ENCODE peak calls at places on chromosomes 16 and 17, in five cellular contexts. L is RWPE1, P is transverse colon, D is T1000, V is left lung. Y is an unnamed sample.
A peak's percentile ranks its signal among the peaks of the same experiment; 100 is the strongest.

GRCh38 chr16:28264656-28265055 is 27.7 kb upstream of the SBK1 start:
- DNase-seq in P (peak; percentile 44), V (no peak), D (no peak), L (peak; percentile 15), Y (peak; percentile 50)

GRCh38 chr16:82748026-82748425 is 121.3 kb downstream of the CDH13 start:
- DNase-seq in D (no peak), L (no peak), V (no peak), P (no peak), Y (no peak)

GRCh38 chr17:10051112-10051511 is 146.0 kb upstream of the RCVRN start:
- DNase-seq in V (no peak), L (no peak), D (peak; percentile 23), P (no peak), Y (peak; percentile 47)

GRCh38 chr17:11553135-11553534 is 45.1 kb upstream of the DNAH9 start:
- DNase-seq in D (no peak), P (no peak), L (no peak), V (no peak), Y (no peak)

GRCh38 chr16:67212766-67213165 is 13.8 kb downstream of the ELMO3 start:
- DNase-seq in V (no peak), P (no peak), D (no peak), L (peak; percentile 79), Y (peak; percentile 84)

GRCh38 chr16:73040735-73041402 is 7.1 kb downstream of the ZFHX3 start:
- DNase-seq in P (no peak), L (no peak), D (no peak), V (no peak), Y (no peak)

GRCh38 chr16:14372471-14372870 is 257.6 kb downstream of the PARN start:
- DNase-seq in D (no peak), P (no peak), V (no peak), L (no peak), Y (no peak)

GRCh38 chr16:9351440-9351839 is 260.0 kb downstream of the HAPSTR1 start:
- DNase-seq in V (peak; percentile 34), D (no peak), P (peak; percentile 45), L (no peak), Y (no peak)

GRCh38 chr16:2769100-2769529 is 8.0 kb downstream of the ELOB start:
- DNase-seq in L (no peak), P (no peak), V (no peak), D (no peak), Y (no peak)

GRCh38 chr17:64455993-64456885 is 7.3 kb downstream of the MILR1 start:
- DNase-seq in P (no peak), L (no peak), V (no peak), D (no peak), Y (no peak)

Y was measured in trophoblast cell.